ENCODE peak calls at places on chromosome 13, in six cellular contexts. One of them, this sample, is unnamed. For H3K27me3, the result is how much of the 10 kb centered on the place peaks cover.

GRCh38 chr13:41017153-41017552 is 2.0 kb downstream of the ELF1 start:
- DNase-seq in lower lobe of right lung: no peak
- DNase-seq in dorsolateral prefrontal cortex: peak
- DNase-seq in ovary: no peak
- DNase-seq in cardiac muscle cell: no peak
- DNase-seq in neural progenitor cell: no peak
- DNase-seq in this sample: no peak

GRCh38 chr13:21060063-21060826 is 1.1 kb downstream of the LATS2 start:
- DNase-seq in lower lobe of right lung: peak
- DNase-seq in dorsolateral prefrontal cortex: no peak
- DNase-seq in ovary: peak
- DNase-seq in cardiac muscle cell: peak
- DNase-seq in neural progenitor cell: peak
- DNase-seq in this sample: no peak

GRCh38 chr13:52786747-52787146 is 47.1 kb upstream of the CNMD start:
- DNase-seq in lower lobe of right lung: no peak
- DNase-seq in dorsolateral prefrontal cortex: peak
- DNase-seq in ovary: no peak
- DNase-seq in cardiac muscle cell: no peak
- DNase-seq in neural progenitor cell: no peak
- DNase-seq in this sample: no peak

GRCh38 chr13:64778002-64778401 is 2452.1 kb downstream of the PCDH9 start:
- DNase-seq in lower lobe of right lung: no peak
- DNase-seq in dorsolateral prefrontal cortex: no peak
- DNase-seq in ovary: no peak
- DNase-seq in cardiac muscle cell: no peak
- DNase-seq in neural progenitor cell: no peak
- DNase-seq in this sample: no peak

GRCh38 chr13:39600766-39601165 is 2.2 kb downstream of the LHFPL6 start:
- DNase-seq in lower lobe of right lung: no peak
- DNase-seq in dorsolateral prefrontal cortex: no peak
- DNase-seq in ovary: no peak
- DNase-seq in cardiac muscle cell: peak
- DNase-seq in neural progenitor cell: peak
- DNase-seq in this sample: no peak

GRCh38 chr13:102399791-102400618 is 1.8 kb downstream of the FGF14 start:
- DNase-seq in lower lobe of right lung: peak
- DNase-seq in dorsolateral prefrontal cortex: no peak
- DNase-seq in ovary: no peak
- DNase-seq in cardiac muscle cell: no peak
- DNase-seq in neural progenitor cell: peak
- DNase-seq in this sample: no peak

GRCh38 chr13:70568571-70568970 is 460.3 kb upstream of the KLHL1 start:
- DNase-seq in lower lobe of right lung: no peak
- DNase-seq in dorsolateral prefrontal cortex: no peak
- DNase-seq in ovary: no peak
- DNase-seq in cardiac muscle cell: peak
- DNase-seq in neural progenitor cell: peak
- DNase-seq in this sample: no peak

GRCh38 chr13:63367522-63368198 is 1952.0 kb upstream of the PCDH20 start:
- DNase-seq in lower lobe of right lung: no peak
- DNase-seq in dorsolateral prefrontal cortex: no peak
- DNase-seq in ovary: no peak
- DNase-seq in cardiac muscle cell: no peak
- DNase-seq in neural progenitor cell: no peak
- DNase-seq in this sample: no peak

GRCh38 chr13:30376426-30377311 is 45.6 kb upstream of the UBE2L5 start:
- DNase-seq in lower lobe of right lung: no peak
- DNase-seq in dorsolateral prefrontal cortex: no peak
- DNase-seq in ovary: no peak
- DNase-seq in cardiac muscle cell: no peak
- DNase-seq in neural progenitor cell: no peak
- DNase-seq in this sample: no peak

GRCh38 chr13:33817513-33817842 is 471 bp upstream of the RFC3 start:
- DNase-seq in lower lobe of right lung: no peak
- DNase-seq in dorsolateral prefrontal cortex: no peak
- DNase-seq in ovary: no peak
- DNase-seq in cardiac muscle cell: peak
- DNase-seq in neural progenitor cell: no peak
- DNase-seq in this sample: no peak

GRCh38 chr13:27851481-27851880 is 59.2 kb downstream of the GSX1 start:
- DNase-seq in lower lobe of right lung: no peak
- DNase-seq in dorsolateral prefrontal cortex: no peak
- DNase-seq in ovary: no peak
- DNase-seq in cardiac muscle cell: no peak
- DNase-seq in neural progenitor cell: no peak
- DNase-seq in this sample: no peak

GRCh38 chr13:77026783-77027621 is at the start of gene FBXL3:
- DNase-seq in lower lobe of right lung: peak
- DNase-seq in dorsolateral prefrontal cortex: peak
- DNase-seq in ovary: peak
- DNase-seq in cardiac muscle cell: peak
- DNase-seq in neural progenitor cell: peak
- DNase-seq in this sample: no peak

GRCh38 chr13:91510058-91510457 is 111.6 kb downstream of the GPC5 start:
- DNase-seq in lower lobe of right lung: no peak
- DNase-seq in dorsolateral prefrontal cortex: no peak
- DNase-seq in ovary: no peak
- DNase-seq in cardiac muscle cell: no peak
- DNase-seq in neural progenitor cell: no peak
- DNase-seq in this sample: no peak

GRCh38 chr13:43883636-43884035 is 3.9 kb downstream of the LACC1 start:
- DNase-seq in lower lobe of right lung: no peak
- DNase-seq in dorsolateral prefrontal cortex: no peak
- DNase-seq in ovary: no peak
- DNase-seq in cardiac muscle cell: no peak
- DNase-seq in neural progenitor cell: no peak
- DNase-seq in this sample: no peak

GRCh38 chr13:97026759-97027555 is 32.7 kb upstream of the OXGR1 start:
- DNase-seq in lower lobe of right lung: no peak
- DNase-seq in dorsolateral prefrontal cortex: no peak
- DNase-seq in ovary: no peak
- DNase-seq in cardiac muscle cell: peak
- DNase-seq in neural progenitor cell: no peak
- DNase-seq in this sample: no peak

GRCh38 chr13:24087611-24088235 is 72.8 kb upstream of the SPATA13 start:
- DNase-seq in lower lobe of right lung: no peak
- DNase-seq in dorsolateral prefrontal cortex: no peak
- DNase-seq in ovary: peak
- DNase-seq in cardiac muscle cell: no peak
- DNase-seq in neural progenitor cell: no peak
- DNase-seq in this sample: no peak

GRCh38 chr13:90568165-90568564 is 779.3 kb upstream of the MIR17HG start:
- DNase-seq in lower lobe of right lung: no peak
- DNase-seq in dorsolateral prefrontal cortex: no peak
- DNase-seq in ovary: no peak
- DNase-seq in cardiac muscle cell: no peak
- DNase-seq in neural progenitor cell: no peak
- DNase-seq in this sample: no peak

GRCh38 chr13:114127473-114128347 is 4.7 kb downstream of the RASA3 start:
- DNase-seq in lower lobe of right lung: no peak
- DNase-seq in dorsolateral prefrontal cortex: no peak
- DNase-seq in ovary: no peak
- DNase-seq in cardiac muscle cell: no peak
- DNase-seq in neural progenitor cell: no peak
- DNase-seq in this sample: no peak
- TF ChIP-seq CTCF in lower lobe of right lung: no peak
- TF ChIP-seq CTCF in dorsolateral prefrontal cortex: no peak
- TF ChIP-seq CTCF in ovary: no peak
- TF ChIP-seq CTCF in cardiac muscle cell: no peak
- TF ChIP-seq CTCF in neural progenitor cell: no peak
- TF ChIP-seq CTCF in this sample: no peak

GRCh38 chr13:75363371-75363770 is 118.6 kb downstream of the TBC1D4 start:
- DNase-seq in lower lobe of right lung: no peak
- DNase-seq in dorsolateral prefrontal cortex: no peak
- DNase-seq in ovary: no peak
- DNase-seq in cardiac muscle cell: no peak
- DNase-seq in neural progenitor cell: no peak
- DNase-seq in this sample: no peak

GRCh38 chr13:75368167-75368566 is 113.8 kb downstream of the TBC1D4 start:
- DNase-seq in lower lobe of right lung: no peak
- DNase-seq in dorsolateral prefrontal cortex: no peak
- DNase-seq in ovary: peak
- DNase-seq in cardiac muscle cell: peak
- DNase-seq in neural progenitor cell: no peak
- DNase-seq in this sample: no peak

GRCh38 chr13:75364131-75364713 is 117.7 kb downstream of the TBC1D4 start:
- DNase-seq in lower lobe of right lung: no peak
- DNase-seq in dorsolateral prefrontal cortex: no peak
- DNase-seq in ovary: no peak
- DNase-seq in cardiac muscle cell: no peak
- DNase-seq in neural progenitor cell: no peak
- DNase-seq in this sample: peak

GRCh38 chr13:75366380-75367280 is 115.3 kb downstream of the TBC1D4 start:
- DNase-seq in lower lobe of right lung: no peak
- DNase-seq in dorsolateral prefrontal cortex: no peak
- DNase-seq in ovary: no peak
- DNase-seq in cardiac muscle cell: no peak
- DNase-seq in neural progenitor cell: no peak
- DNase-seq in this sample: no peak

DNA sequence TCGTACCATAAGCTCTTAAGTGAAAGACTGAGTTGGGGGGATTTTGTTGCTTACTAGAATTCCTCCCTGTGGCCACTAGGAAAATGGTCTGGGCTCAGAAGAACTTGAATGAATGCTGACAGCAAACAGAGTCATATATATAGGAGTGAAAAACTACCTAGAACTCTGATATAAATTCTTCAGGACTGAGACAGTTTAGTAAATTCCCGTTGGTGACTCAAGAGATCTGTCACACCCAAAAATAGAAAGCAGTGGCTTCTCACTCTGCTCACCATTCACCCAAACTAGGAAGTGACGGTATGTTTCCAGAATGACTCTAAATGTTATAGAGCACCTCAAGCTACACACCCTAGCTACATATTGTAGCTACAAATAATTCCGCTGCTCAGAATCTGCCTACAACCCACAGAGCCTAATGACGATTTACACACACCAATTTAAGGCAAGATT is 116.2 kb downstream of the TBC1D4 start:
- DNase-seq in lower lobe of right lung: no peak
- DNase-seq in dorsolateral prefrontal cortex: no peak
- DNase-seq in ovary: no peak
- DNase-seq in cardiac muscle cell: peak
- DNase-seq in neural progenitor cell: no peak
- DNase-seq in this sample: peak
- H3K27ac ChIP-seq in lower lobe of right lung: no peak
- H3K27ac ChIP-seq in dorsolateral prefrontal cortex: no peak
- H3K27ac ChIP-seq in ovary: no peak
- H3K27ac ChIP-seq in cardiac muscle cell: no peak
- H3K27ac ChIP-seq in neural progenitor cell: no peak
- H3K27ac ChIP-seq in this sample: peak

DNA sequence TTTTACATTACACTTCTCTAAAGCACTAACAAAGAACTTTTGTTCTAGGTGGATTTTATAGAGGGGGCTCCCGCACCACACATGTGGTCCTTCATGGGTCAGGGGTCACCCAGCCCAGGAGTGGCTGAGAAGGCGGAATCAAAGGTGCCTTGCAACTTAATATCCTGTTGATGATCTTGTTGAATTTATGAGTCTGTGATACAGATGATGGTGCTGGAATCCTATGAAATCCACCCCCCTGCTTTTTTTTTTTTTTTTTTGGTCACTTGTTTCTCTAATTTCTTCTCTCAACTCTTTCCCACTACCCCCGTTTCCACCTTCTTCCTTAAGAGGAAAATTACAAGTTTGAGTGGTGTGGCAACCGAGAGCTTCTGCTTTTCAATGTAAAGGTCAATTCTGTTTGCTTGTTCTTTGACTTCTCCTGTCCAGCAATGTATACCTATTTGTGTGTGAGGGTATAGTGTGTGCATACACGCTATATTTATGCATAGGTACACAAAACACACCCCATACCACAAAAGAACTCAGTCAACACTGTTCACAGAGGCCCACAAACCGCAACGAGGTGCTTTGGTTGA is 4.2 kb upstream of the ZIC2 start:
- DNase-seq in lower lobe of right lung: no peak
- DNase-seq in dorsolateral prefrontal cortex: no peak
- DNase-seq in ovary: no peak
- DNase-seq in cardiac muscle cell: no peak
- DNase-seq in neural progenitor cell: no peak
- DNase-seq in this sample: no peak
- H3K27me3 ChIP-seq in lower lobe of right lung: half or more
- H3K27me3 ChIP-seq in dorsolateral prefrontal cortex: half or more
- H3K27me3 ChIP-seq in ovary: under half
- H3K27me3 ChIP-seq in cardiac muscle cell: half or more
- H3K27me3 ChIP-seq in neural progenitor cell: half or more
- H3K27me3 ChIP-seq in this sample: half or more

DNA sequence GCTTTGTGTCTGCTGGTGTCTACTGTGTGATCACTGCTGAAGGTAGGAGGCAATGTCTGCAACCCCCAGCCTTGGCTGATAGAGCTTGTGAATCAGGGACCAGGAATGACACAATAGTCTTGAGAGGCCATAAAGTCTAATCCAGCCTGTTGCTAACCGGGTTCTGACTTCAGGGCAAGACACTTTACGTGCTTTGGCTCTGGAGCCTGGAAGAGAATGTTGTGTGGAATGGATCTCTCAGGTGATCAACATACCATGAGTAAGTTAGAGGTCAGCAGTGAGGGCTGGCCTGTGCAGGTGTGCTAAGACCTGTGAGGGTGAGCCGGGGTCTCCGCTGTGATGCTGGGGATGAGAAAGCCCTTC is 5.6 kb downstream of the COL4A2 start:
- DNase-seq in lower lobe of right lung: no peak
- DNase-seq in dorsolateral prefrontal cortex: no peak
- DNase-seq in ovary: no peak
- DNase-seq in cardiac muscle cell: peak
- DNase-seq in neural progenitor cell: no peak
- DNase-seq in this sample: peak
- TF ChIP-seq CTCF in lower lobe of right lung: no peak
- TF ChIP-seq CTCF in dorsolateral prefrontal cortex: no peak
- TF ChIP-seq CTCF in ovary: no peak
- TF ChIP-seq CTCF in cardiac muscle cell: no peak
- TF ChIP-seq CTCF in neural progenitor cell: no peak
- TF ChIP-seq CTCF in this sample: no peak

GRCh38 chr13:35349673-35350278 is 126.7 kb downstream of the MAB21L1 start:
- DNase-seq in lower lobe of right lung: no peak
- DNase-seq in dorsolateral prefrontal cortex: no peak
- DNase-seq in ovary: no peak
- DNase-seq in cardiac muscle cell: peak
- DNase-seq in neural progenitor cell: no peak
- DNase-seq in this sample: no peak
- H3K27ac ChIP-seq in lower lobe of right lung: no peak
- H3K27ac ChIP-seq in dorsolateral prefrontal cortex: no peak
- H3K27ac ChIP-seq in ovary: no peak
- H3K27ac ChIP-seq in cardiac muscle cell: no peak
- H3K27ac ChIP-seq in neural progenitor cell: no peak
- H3K27ac ChIP-seq in this sample: no peak

This sample was measured in keratinocyte.